ENCODE peak calls at places on chromosomes 7 and 10, in five cellular contexts. One of them, this sample, is unnamed.

GRCh38 chr10:3241128-3242057 is 68.8 kb upstream of the PITRM1 start:
- DNase-seq in brain microvascular endothelial cell: no peak
- DNase-seq in midbrain: no peak
- DNase-seq in NCI-H1105 treated with DMSO at 0.1 percent for 48 hours: no peak
- DNase-seq in A549: no peak
- DNase-seq in this sample: peak; percentile 29

GRCh38 chr10:70664702-70665195 is 7.6 kb upstream of the ADAMTS14 start:
- DNase-seq in brain microvascular endothelial cell: peak; percentile 99
- DNase-seq in midbrain: peak; percentile 87
- DNase-seq in NCI-H1105 treated with DMSO at 0.1 percent for 48 hours: peak; percentile 38
- DNase-seq in A549: no peak
- DNase-seq in this sample: peak; percentile 95

GRCh38 chr10:131027256-131027655 is 284.3 kb downstream of the TCERG1L start:
- DNase-seq in brain microvascular endothelial cell: no peak
- DNase-seq in midbrain: no peak
- DNase-seq in NCI-H1105 treated with DMSO at 0.1 percent for 48 hours: no peak
- DNase-seq in A549: no peak
- DNase-seq in this sample: no peak

GRCh38 chr7:87935373-87935706 is 1.3 kb downstream of the ADAM22 start:
- DNase-seq in brain microvascular endothelial cell: no peak
- DNase-seq in midbrain: no peak
- DNase-seq in NCI-H1105 treated with DMSO at 0.1 percent for 48 hours: peak; percentile 8
- DNase-seq in A549: no peak
- DNase-seq in this sample: peak; percentile 15

GRCh38 chr7:143012001-143012400 is 14.9 kb downstream of the OR9A2 start:
- DNase-seq in brain microvascular endothelial cell: no peak
- DNase-seq in midbrain: no peak
- DNase-seq in NCI-H1105 treated with DMSO at 0.1 percent for 48 hours: no peak
- DNase-seq in A549: no peak
- DNase-seq in this sample: no peak

GRCh38 chr7:14000247-14000646 is 10.8 kb upstream of the ETV1 start:
- DNase-seq in brain microvascular endothelial cell: no peak
- DNase-seq in midbrain: no peak
- DNase-seq in NCI-H1105 treated with DMSO at 0.1 percent for 48 hours: no peak
- DNase-seq in A549: no peak
- DNase-seq in this sample: no peak

GRCh38 chr10:84427903-84428650 is 99.7 kb downstream of the CCSER2 start:
- DNase-seq in brain microvascular endothelial cell: no peak
- DNase-seq in midbrain: no peak
- DNase-seq in NCI-H1105 treated with DMSO at 0.1 percent for 48 hours: no peak
- DNase-seq in A549: no peak
- DNase-seq in this sample: no peak

GRCh38 chr10:100185364-100186252 is at the start of gene ERLIN1:
- DNase-seq in brain microvascular endothelial cell: peak; percentile 80
- DNase-seq in midbrain: peak; percentile 93
- DNase-seq in NCI-H1105 treated with DMSO at 0.1 percent for 48 hours: peak; percentile 80
- DNase-seq in A549: peak; percentile 88
- DNase-seq in this sample: peak; percentile 90

GRCh38 chr10:86888585-86889381 is 68.6 kb downstream of the MMRN2 start:
- DNase-seq in brain microvascular endothelial cell: peak; percentile 25
- DNase-seq in midbrain: no peak
- DNase-seq in NCI-H1105 treated with DMSO at 0.1 percent for 48 hours: no peak
- DNase-seq in A549: no peak
- DNase-seq in this sample: no peak

GRCh38 chr7:92614586-92615237 is 24.5 kb upstream of the FAM133B start:
- DNase-seq in brain microvascular endothelial cell: no peak
- DNase-seq in midbrain: peak; percentile 72
- DNase-seq in NCI-H1105 treated with DMSO at 0.1 percent for 48 hours: peak; percentile 16
- DNase-seq in A549: no peak
- DNase-seq in this sample: peak; percentile 89

GRCh38 chr10:51886438-51887068 is 187.2 kb upstream of the CSTF2T start:
- DNase-seq in brain microvascular endothelial cell: peak; percentile 64
- DNase-seq in midbrain: no peak
- DNase-seq in NCI-H1105 treated with DMSO at 0.1 percent for 48 hours: no peak
- DNase-seq in A549: no peak
- DNase-seq in this sample: no peak

GRCh38 chr10:1688531-1688930 is 48.8 kb downstream of the ADARB2 start:
- DNase-seq in brain microvascular endothelial cell: no peak
- DNase-seq in midbrain: no peak
- DNase-seq in NCI-H1105 treated with DMSO at 0.1 percent for 48 hours: no peak
- DNase-seq in A549: no peak
- DNase-seq in this sample: no peak

GRCh38 chr10:28991738-28992270 is 297.1 kb upstream of the LYZL1 start:
- DNase-seq in brain microvascular endothelial cell: peak; percentile 55
- DNase-seq in midbrain: no peak
- DNase-seq in NCI-H1105 treated with DMSO at 0.1 percent for 48 hours: no peak
- DNase-seq in A549: peak; percentile 82
- DNase-seq in this sample: no peak

GRCh38 chr10:42753126-42753506 is 29.5 kb upstream of the BMS1 start:
- DNase-seq in brain microvascular endothelial cell: peak; percentile 58
- DNase-seq in midbrain: peak; percentile 70
- DNase-seq in NCI-H1105 treated with DMSO at 0.1 percent for 48 hours: peak; percentile 23
- DNase-seq in A549: peak; percentile 75
- DNase-seq in this sample: peak; percentile 58

GRCh38 chr7:74656421-74656910 is 1.1 kb upstream of the GTF2I start:
- DNase-seq in brain microvascular endothelial cell: no peak
- DNase-seq in midbrain: peak; percentile 72
- DNase-seq in NCI-H1105 treated with DMSO at 0.1 percent for 48 hours: peak; percentile 54
- DNase-seq in A549: peak; percentile 45
- DNase-seq in this sample: peak; percentile 86

GRCh38 chr10:80163741-80164341 is 31.3 kb downstream of the PLAC9 start:
- DNase-seq in brain microvascular endothelial cell: no peak
- DNase-seq in midbrain: no peak
- DNase-seq in NCI-H1105 treated with DMSO at 0.1 percent for 48 hours: no peak
- DNase-seq in A549: peak; percentile 30
- DNase-seq in this sample: no peak

GRCh38 chr10:106440355-106440754 is 724.2 kb downstream of the SORCS1 start:
- DNase-seq in brain microvascular endothelial cell: no peak
- DNase-seq in midbrain: no peak
- DNase-seq in NCI-H1105 treated with DMSO at 0.1 percent for 48 hours: no peak
- DNase-seq in A549: no peak
- DNase-seq in this sample: no peak

GRCh38 chr10:103578782-103579382 is 85.4 kb downstream of the NEURL1 start:
- DNase-seq in brain microvascular endothelial cell: no peak
- DNase-seq in midbrain: no peak
- DNase-seq in NCI-H1105 treated with DMSO at 0.1 percent for 48 hours: no peak
- DNase-seq in A549: peak; percentile 39
- DNase-seq in this sample: no peak

GRCh38 chr10:132239126-132240031 is 52.6 kb downstream of the DPYSL4 start:
- DNase-seq in brain microvascular endothelial cell: no peak
- DNase-seq in midbrain: no peak
- DNase-seq in NCI-H1105 treated with DMSO at 0.1 percent for 48 hours: no peak
- DNase-seq in A549: no peak
- DNase-seq in this sample: no peak

GRCh38 chr10:129773359-129773990 is 190.6 kb downstream of the EBF3 start:
- DNase-seq in brain microvascular endothelial cell: no peak
- DNase-seq in midbrain: no peak
- DNase-seq in NCI-H1105 treated with DMSO at 0.1 percent for 48 hours: no peak
- DNase-seq in A549: no peak
- DNase-seq in this sample: no peak

GRCh38 chr7:1696671-1697498 is 26.8 kb downstream of the ELFN1 start:
- DNase-seq in brain microvascular endothelial cell: no peak
- DNase-seq in midbrain: no peak
- DNase-seq in NCI-H1105 treated with DMSO at 0.1 percent for 48 hours: no peak
- DNase-seq in A549: no peak
- DNase-seq in this sample: no peak

GRCh38 chr7:33556471-33556870 is 348.9 kb upstream of the BMPER start:
- DNase-seq in brain microvascular endothelial cell: no peak
- DNase-seq in midbrain: no peak
- DNase-seq in NCI-H1105 treated with DMSO at 0.1 percent for 48 hours: no peak
- DNase-seq in A549: no peak
- DNase-seq in this sample: no peak

GRCh38 chr10:92574545-92575377 is 868 bp upstream of the IDE start:
- DNase-seq in brain microvascular endothelial cell: peak; percentile 32
- DNase-seq in midbrain: no peak
- DNase-seq in NCI-H1105 treated with DMSO at 0.1 percent for 48 hours: peak; percentile 30
- DNase-seq in A549: no peak
- DNase-seq in this sample: no peak

GRCh38 chr10:43202657-43203490 is 64.0 kb downstream of the RASGEF1A start:
- DNase-seq in brain microvascular endothelial cell: no peak
- DNase-seq in midbrain: no peak
- DNase-seq in NCI-H1105 treated with DMSO at 0.1 percent for 48 hours: no peak
- DNase-seq in A549: peak; percentile 20
- DNase-seq in this sample: no peak

GRCh38 chr10:105964009-105964408 is 1200.5 kb downstream of the SORCS1 start:
- DNase-seq in brain microvascular endothelial cell: no peak
- DNase-seq in midbrain: no peak
- DNase-seq in NCI-H1105 treated with DMSO at 0.1 percent for 48 hours: no peak
- DNase-seq in A549: no peak
- DNase-seq in this sample: no peak

GRCh38 chr7:141701489-141702046 is 398 bp downstream of the DENND11 start:
- DNase-seq in brain microvascular endothelial cell: no peak
- DNase-seq in midbrain: peak; percentile 28
- DNase-seq in NCI-H1105 treated with DMSO at 0.1 percent for 48 hours: peak; percentile 50
- DNase-seq in A549: no peak
- DNase-seq in this sample: peak; percentile 53

GRCh38 chr7:156151082-156151481 is 338.8 kb upstream of the SHH start:
- DNase-seq in brain microvascular endothelial cell: no peak
- DNase-seq in midbrain: no peak
- DNase-seq in NCI-H1105 treated with DMSO at 0.1 percent for 48 hours: peak; percentile 0
- DNase-seq in A549: no peak
- DNase-seq in this sample: no peak

GRCh38 chr7:100604078-100604975 is 2.2 kb downstream of the PCOLCE start:
- DNase-seq in brain microvascular endothelial cell: peak; percentile 33
- DNase-seq in midbrain: peak; percentile 44
- DNase-seq in NCI-H1105 treated with DMSO at 0.1 percent for 48 hours: peak; percentile 32
- DNase-seq in A549: peak; percentile 78
- DNase-seq in this sample: peak; percentile 67

GRCh38 chr10:134205-134742 is 981 bp upstream of the ZMYND11 start:
- DNase-seq in brain microvascular endothelial cell: no peak
- DNase-seq in midbrain: no peak
- DNase-seq in NCI-H1105 treated with DMSO at 0.1 percent for 48 hours: peak; percentile 16
- DNase-seq in A549: no peak
- DNase-seq in this sample: no peak

GRCh38 chr10:108597031-108597430 is 1326.3 kb downstream of the XPNPEP1 start:
- DNase-seq in brain microvascular endothelial cell: no peak
- DNase-seq in midbrain: no peak
- DNase-seq in NCI-H1105 treated with DMSO at 0.1 percent for 48 hours: no peak
- DNase-seq in A549: no peak
- DNase-seq in this sample: no peak

GRCh38 chr7:1571261-1571650 is 1.4 kb upstream of the PSMG3 start:
- DNase-seq in brain microvascular endothelial cell: peak; percentile 83
- DNase-seq in midbrain: no peak
- DNase-seq in NCI-H1105 treated with DMSO at 0.1 percent for 48 hours: no peak
- DNase-seq in A549: peak; percentile 51
- DNase-seq in this sample: no peak

GRCh38 chr10:98047009-98047741 is 16.8 kb upstream of the CRTAC1 start:
- DNase-seq in brain microvascular endothelial cell: no peak
- DNase-seq in midbrain: peak; percentile 56
- DNase-seq in NCI-H1105 treated with DMSO at 0.1 percent for 48 hours: no peak
- DNase-seq in A549: no peak
- DNase-seq in this sample: peak; percentile 87

GRCh38 chr7:153564391-153564790 is 487.8 kb upstream of the DPP6 start:
- DNase-seq in brain microvascular endothelial cell: no peak
- DNase-seq in midbrain: no peak
- DNase-seq in NCI-H1105 treated with DMSO at 0.1 percent for 48 hours: no peak
- DNase-seq in A549: no peak
- DNase-seq in this sample: no peak

GRCh38 chr10:15528478-15529239 is 157.6 kb upstream of the FAM171A1 start:
- DNase-seq in brain microvascular endothelial cell: no peak
- DNase-seq in midbrain: no peak
- DNase-seq in NCI-H1105 treated with DMSO at 0.1 percent for 48 hours: no peak
- DNase-seq in A549: no peak
- DNase-seq in this sample: no peak

GRCh38 chr10:80500572-80501380 is 36.9 kb upstream of the SH2D4B start:
- DNase-seq in brain microvascular endothelial cell: peak; percentile 40
- DNase-seq in midbrain: no peak
- DNase-seq in NCI-H1105 treated with DMSO at 0.1 percent for 48 hours: no peak
- DNase-seq in A549: peak; percentile 21
- DNase-seq in this sample: no peak

GRCh38 chr10:87845624-87846377 is 17.5 kb downstream of the KLLN start:
- DNase-seq in brain microvascular endothelial cell: peak; percentile 94
- DNase-seq in midbrain: no peak
- DNase-seq in NCI-H1105 treated with DMSO at 0.1 percent for 48 hours: no peak
- DNase-seq in A549: peak; percentile 94
- DNase-seq in this sample: no peak

GRCh38 chr7:100607111-100607510 is 4.9 kb downstream of the PCOLCE start:
- DNase-seq in brain microvascular endothelial cell: peak; percentile 9
- DNase-seq in midbrain: no peak
- DNase-seq in NCI-H1105 treated with DMSO at 0.1 percent for 48 hours: no peak
- DNase-seq in A549: no peak
- DNase-seq in this sample: no peak

GRCh38 chr10:80504897-80505465 is 32.7 kb upstream of the SH2D4B start:
- DNase-seq in brain microvascular endothelial cell: no peak
- DNase-seq in midbrain: no peak
- DNase-seq in NCI-H1105 treated with DMSO at 0.1 percent for 48 hours: no peak
- DNase-seq in A549: no peak
- DNase-seq in this sample: no peak

This sample was measured in Ammon's horn.